ENCODE peak calls at places on chromosomes 7 and 10, in five cellular contexts. One of them, this sample, is unnamed.

GRCh38 chr10:102918817-102919236 is 733 bp downstream of the CNNM2 start:
- DNase-seq in HCT116: no peak
- DNase-seq in A549: peak
- DNase-seq in SK-N-SH: no peak
- DNase-seq in HL-60: no peak
- DNase-seq in this sample: no peak

GRCh38 chr10:128880221-128880620 is 586.8 kb upstream of the MGMT start:
- DNase-seq in A549: no peak
- DNase-seq in HL-60: no peak
- DNase-seq in HCT116: no peak
- DNase-seq in SK-N-SH: no peak
- DNase-seq in this sample: no peak

GRCh38 chr7:140062528-140063299 is at the start of gene PARP12:
- DNase-seq in SK-N-SH: peak
- DNase-seq in HL-60: peak
- DNase-seq in A549: peak
- DNase-seq in HCT116: no peak
- DNase-seq in this sample: peak

GRCh38 chr7:114653391-114654088 is 238.9 kb downstream of the FOXP2 start:
- DNase-seq in A549: peak
- DNase-seq in SK-N-SH: no peak
- DNase-seq in HL-60: no peak
- DNase-seq in HCT116: no peak
- DNase-seq in this sample: no peak

GRCh38 chr10:56318816-56319215 is 42.2 kb downstream of the ZWINT start:
- DNase-seq in SK-N-SH: no peak
- DNase-seq in A549: no peak
- DNase-seq in HL-60: no peak
- DNase-seq in HCT116: no peak
- DNase-seq in this sample: no peak

GRCh38 chr7:98406827-98407226 is 5.9 kb upstream of the BAIAP2L1 start:
- DNase-seq in HCT116: no peak
- DNase-seq in SK-N-SH: no peak
- DNase-seq in HL-60: no peak
- DNase-seq in A549: no peak
- DNase-seq in this sample: no peak

GRCh38 chr10:72223743-72224101 is 7.6 kb upstream of the ASCC1 start:
- DNase-seq in HCT116: no peak
- DNase-seq in HL-60: no peak
- DNase-seq in SK-N-SH: no peak
- DNase-seq in A549: no peak
- DNase-seq in this sample: no peak

GRCh38 chr7:7112868-7113267 is 69.5 kb upstream of the C1GALT1 start:
- DNase-seq in SK-N-SH: no peak
- DNase-seq in HCT116: no peak
- DNase-seq in HL-60: no peak
- DNase-seq in A549: no peak
- DNase-seq in this sample: no peak

GRCh38 chr10:92024700-92025099 is 101.1 kb downstream of the BTAF1 start:
- DNase-seq in HCT116: no peak
- DNase-seq in A549: no peak
- DNase-seq in HL-60: no peak
- DNase-seq in SK-N-SH: no peak
- DNase-seq in this sample: no peak
- TF ChIP-seq REST in HCT116: no peak
- TF ChIP-seq REST in A549: no peak
- TF ChIP-seq REST in HL-60: no peak
- TF ChIP-seq REST in SK-N-SH: no peak
- TF ChIP-seq REST in this sample: no peak

DNA sequence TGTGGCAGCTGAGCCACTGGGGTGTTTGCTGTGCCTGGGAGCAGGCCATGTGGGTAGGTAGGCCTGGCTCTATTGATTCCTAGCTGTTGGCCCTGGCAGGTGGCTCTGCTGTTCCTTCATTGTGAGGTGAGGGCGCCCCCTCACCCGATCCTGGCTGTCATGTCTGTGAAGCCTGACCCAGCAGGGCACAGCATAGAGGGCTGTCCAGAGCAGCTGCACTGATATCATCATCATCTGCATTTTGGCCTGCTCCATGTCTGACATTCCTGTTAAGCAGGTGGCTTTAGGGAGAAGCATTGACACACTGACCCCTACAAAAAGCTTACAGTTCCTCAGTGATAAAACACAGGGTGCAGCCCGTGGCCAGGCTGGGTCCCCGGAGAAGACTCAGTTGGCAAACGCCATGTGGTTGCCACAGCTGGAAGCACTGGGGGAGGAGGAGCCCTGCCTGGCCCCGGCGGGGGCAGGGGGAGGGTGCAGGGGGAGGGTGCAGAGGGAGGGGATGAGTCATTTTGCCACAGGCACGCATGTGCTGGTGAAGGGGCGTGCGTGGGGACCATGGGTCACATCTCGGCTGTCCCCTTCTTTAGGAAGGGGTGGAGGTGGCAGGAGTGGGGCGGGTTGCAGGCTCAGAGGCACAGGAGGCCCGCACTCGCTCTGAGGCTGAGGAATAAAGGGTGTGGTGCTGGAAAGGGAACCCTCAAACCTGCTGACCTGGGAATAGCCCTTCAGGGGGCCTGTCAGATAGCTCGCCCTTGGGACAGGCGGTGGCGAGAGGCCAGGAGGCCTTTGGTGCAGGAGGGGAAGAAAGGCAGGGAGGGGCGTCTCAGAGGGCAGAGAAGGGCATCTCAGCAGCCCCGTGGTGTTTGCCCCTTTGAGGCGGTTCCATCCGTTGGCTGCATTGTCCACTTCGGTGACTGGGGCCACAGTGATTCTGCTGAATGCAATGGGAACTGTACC is 31.6 kb downstream of the IKZF1 start:
- DNase-seq in A549: no peak
- DNase-seq in SK-N-SH: peak
- DNase-seq in HL-60: peak
- DNase-seq in HCT116: no peak
- DNase-seq in this sample: no peak
- TF ChIP-seq REST in A549: no peak
- TF ChIP-seq REST in SK-N-SH: no peak
- TF ChIP-seq REST in HL-60: no peak
- TF ChIP-seq REST in HCT116: no peak
- TF ChIP-seq REST in this sample: no peak

DNA sequence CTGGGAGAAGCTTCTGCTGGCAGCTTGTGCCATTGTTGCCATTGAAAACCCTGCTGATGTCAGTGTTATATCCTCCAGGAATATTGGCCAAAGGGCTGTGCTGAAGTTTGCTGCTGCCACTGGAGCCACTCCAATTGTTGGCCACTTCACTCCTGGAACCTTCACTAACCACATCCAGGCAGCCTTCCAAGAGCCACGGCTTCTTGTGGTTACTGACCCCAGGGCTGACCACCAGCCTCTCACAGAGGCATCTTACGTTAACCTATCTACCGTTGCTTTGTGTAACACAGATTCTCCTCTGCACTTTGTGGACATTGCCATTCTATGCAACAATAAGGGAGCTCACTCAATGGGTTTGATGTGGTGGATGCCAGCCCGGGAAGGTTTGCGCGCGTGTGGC is 220.7 kb downstream of the ADK start:
- DNase-seq in SK-N-SH: no peak
- DNase-seq in HL-60: no peak
- DNase-seq in A549: no peak
- DNase-seq in HCT116: no peak
- DNase-seq in this sample: no peak
- TF ChIP-seq REST in SK-N-SH: no peak
- TF ChIP-seq REST in HL-60: no peak
- TF ChIP-seq REST in A549: no peak
- TF ChIP-seq REST in HCT116: no peak
- TF ChIP-seq REST in this sample: no peak

DNA sequence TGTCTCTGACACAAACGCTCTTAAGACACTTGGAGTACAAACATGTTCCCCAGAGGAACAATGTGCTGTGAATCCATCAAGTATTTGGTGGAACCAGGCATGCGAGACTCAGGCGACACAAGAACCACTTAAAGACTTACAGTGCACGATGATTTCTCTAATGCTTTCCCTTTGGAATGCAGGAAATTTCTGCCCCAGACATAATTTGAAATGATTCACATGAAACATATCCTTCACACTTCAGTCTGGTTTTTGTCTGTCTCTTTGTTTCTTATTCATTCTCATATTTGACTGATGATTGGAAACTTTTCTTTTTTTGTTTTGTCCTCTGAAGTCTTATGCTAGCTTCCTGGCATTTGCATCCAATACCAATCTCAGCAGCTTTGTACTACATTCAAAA is 502.8 kb downstream of the PHTF2 start:
- DNase-seq in HCT116: no peak
- DNase-seq in SK-N-SH: no peak
- DNase-seq in HL-60: no peak
- DNase-seq in A549: no peak
- DNase-seq in this sample: no peak
- TF ChIP-seq REST in HCT116: no peak
- TF ChIP-seq REST in SK-N-SH: peak
- TF ChIP-seq REST in HL-60: no peak
- TF ChIP-seq REST in A549: no peak
- TF ChIP-seq REST in this sample: no peak